ENCODE peak calls at places on chromosomes 11 and 22, in six cellular contexts. K, L, X, G, P and F are unnamed samples.

GRCh38 chr11:128021304-128022006 is 565.9 kb downstream of the ETS1 start:
- DNase-seq in K (no peak), L (peak), X (peak), G (no peak), P (peak), F (no peak)

GRCh38 chr11:119419246-119419645 is 3.7 kb downstream of the THY1 start:
- DNase-seq in K (no peak), L (no peak), X (no peak), G (no peak), P (no peak), F (no peak)

GRCh38 chr22:32413715-32414114 is 1.7 kb upstream of the RTCB start:
- DNase-seq in K (no peak), L (peak), X (peak), G (no peak), P (peak), F (peak)

GRCh38 chr11:112213753-112214152 is 12.5 kb upstream of the PTS start:
- DNase-seq in K (no peak), L (peak), X (no peak), G (no peak), P (peak), F (peak)

GRCh38 chr22:19632671-19633148 is 81.6 kb upstream of the SEPTIN5 start:
- DNase-seq in K (no peak), L (no peak), X (no peak), G (no peak), P (no peak), F (peak)

GRCh38 chr11:14638561-14638960 is 5.0 kb upstream of the PDE3B start:
- DNase-seq in K (no peak), L (peak), X (no peak), G (no peak), P (no peak), F (no peak)

GRCh38 chr22:27580311-27580897 is 221.2 kb downstream of the MN1 start:
- DNase-seq in K (no peak), L (no peak), X (peak), G (no peak), P (no peak), F (no peak)

GRCh38 chr11:17596711-17597110 is 49.7 kb downstream of the OTOG start:
- DNase-seq in K (peak), L (no peak), X (no peak), G (no peak), P (no peak), F (no peak)

GRCh38 chr11:134785059-134785458 is 373.0 kb upstream of the B3GAT1 start:
- DNase-seq in K (no peak), L (no peak), X (no peak), G (no peak), P (no peak), F (no peak)

GRCh38 chr22:35894937-35895708 is 133.5 kb downstream of the RBFOX2 start:
- DNase-seq in K (peak), L (peak), X (peak), G (peak), P (peak), F (peak)

GRCh38 chr11:68146010-68146540 is 24.9 kb upstream of the CHKA start:
- DNase-seq in K (peak), L (no peak), X (no peak), G (peak), P (no peak), F (no peak)

GRCh38 chr11:68872216-68873003 is 30.7 kb upstream of the CPT1A start:
- DNase-seq in K (no peak), L (peak), X (peak), G (no peak), P (peak), F (no peak)

GRCh38 chr11:115911656-115912055 is 407.4 kb upstream of the CADM1 start:
- DNase-seq in K (no peak), L (no peak), X (no peak), G (no peak), P (no peak), F (no peak)

GRCh38 chr11:108927791-108928545 is 263.1 kb downstream of the DDX10 start:
- DNase-seq in K (no peak), L (no peak), X (peak), G (no peak), P (no peak), F (no peak)

GRCh38 chr11:61077936-61078335 is 24.4 kb upstream of the CD5 start:
- DNase-seq in K (no peak), L (no peak), X (no peak), G (no peak), P (no peak), F (no peak)

GRCh38 chr11:110251837-110252236 is 44.6 kb downstream of the RDX start:
- DNase-seq in K (no peak), L (peak), X (peak), G (peak), P (peak), F (peak)

GRCh38 chr22:33006220-33006954 is 51.8 kb downstream of the SYN3 start:
- DNase-seq in K (no peak), L (no peak), X (no peak), G (no peak), P (no peak), F (peak)

GRCh38 chr11:46364056-46364455 is 16.8 kb downstream of the DGKZ start:
- DNase-seq in K (no peak), L (no peak), X (no peak), G (no peak), P (no peak), F (peak)
- H3K4me3 ChIP-seq in K (no peak), L (no peak), X (no peak), G (peak), P (no peak), F (no peak)

GRCh38 chr11:84740050-84740449 is 887.1 kb downstream of the DLG2 start:
- DNase-seq in K (no peak), L (no peak), X (no peak), G (no peak), P (no peak), F (no peak)
- TF ChIP-seq CTCF in K (no peak), L (no peak), X (no peak), G (no peak), P (no peak), F (no peak)

DNA sequence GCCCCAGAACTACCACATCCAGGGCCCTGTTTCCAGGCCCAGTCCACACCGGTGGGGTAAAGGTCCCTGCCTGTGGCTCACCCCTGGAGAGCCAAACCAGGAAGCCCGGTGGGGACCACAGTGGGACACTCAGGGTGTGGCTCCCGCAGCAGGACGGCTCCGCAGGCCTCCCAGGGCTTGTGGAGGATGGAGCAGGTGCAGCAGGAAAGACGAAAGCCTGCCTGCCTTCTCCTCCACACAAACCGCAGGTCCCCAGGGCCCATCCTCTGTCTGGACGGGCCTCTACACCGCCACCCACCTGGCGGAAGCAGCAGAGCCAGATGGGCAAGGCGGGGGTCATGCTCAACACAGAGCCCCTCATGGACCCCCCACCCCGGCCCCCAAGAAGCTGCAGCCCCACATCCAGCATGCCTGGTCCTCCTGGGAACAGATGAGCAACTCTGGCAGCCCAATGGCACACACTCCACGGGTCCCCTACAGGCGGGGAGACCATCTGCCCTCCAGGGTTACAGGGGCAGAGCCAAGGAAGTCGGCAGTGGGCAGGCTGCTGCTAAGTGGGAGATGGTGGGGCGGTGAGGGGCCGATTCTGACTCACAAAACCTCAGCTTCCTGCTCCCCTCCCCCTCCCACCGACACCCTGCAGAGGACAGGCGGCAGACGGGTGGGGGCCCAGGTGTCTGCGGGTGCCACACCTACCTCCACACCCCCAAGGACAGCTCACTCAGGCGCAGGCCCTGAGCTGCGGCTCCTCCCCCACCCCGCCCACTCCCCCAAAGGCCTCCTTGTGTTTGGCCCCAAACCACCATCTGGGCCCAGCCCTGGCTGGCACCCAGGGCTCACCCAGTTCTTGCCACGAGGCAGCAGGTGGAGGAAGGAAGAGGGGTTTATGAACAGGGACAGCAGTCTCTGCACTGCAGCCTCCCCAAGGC is 5.2 kb downstream of the SBF1 start:
- DNase-seq in K (no peak), L (peak), X (peak), G (peak), P (peak), F (peak)
- H3K4me3 ChIP-seq in K (no peak), L (no peak), X (no peak), G (no peak), P (no peak), F (no peak)

GRCh38 chr22:43187171-43188099 is 501 bp upstream of the TTLL12 start:
- DNase-seq in K (peak), L (peak), X (peak), G (peak), P (peak), F (peak)

GRCh38 chr22:43185860-43186261 is 1.1 kb downstream of the TTLL12 start:
- DNase-seq in K (no peak), L (peak), X (peak), G (peak), P (peak), F (peak)

GRCh38 chr22:43183496-43184263 is 3.3 kb downstream of the TTLL12 start:
- DNase-seq in K (no peak), L (peak), X (peak), G (no peak), P (peak), F (peak)

GRCh38 chr22:43188829-43189545 is 2.1 kb upstream of the TTLL12 start:
- DNase-seq in K (no peak), L (no peak), X (peak), G (no peak), P (no peak), F (no peak)

DNA sequence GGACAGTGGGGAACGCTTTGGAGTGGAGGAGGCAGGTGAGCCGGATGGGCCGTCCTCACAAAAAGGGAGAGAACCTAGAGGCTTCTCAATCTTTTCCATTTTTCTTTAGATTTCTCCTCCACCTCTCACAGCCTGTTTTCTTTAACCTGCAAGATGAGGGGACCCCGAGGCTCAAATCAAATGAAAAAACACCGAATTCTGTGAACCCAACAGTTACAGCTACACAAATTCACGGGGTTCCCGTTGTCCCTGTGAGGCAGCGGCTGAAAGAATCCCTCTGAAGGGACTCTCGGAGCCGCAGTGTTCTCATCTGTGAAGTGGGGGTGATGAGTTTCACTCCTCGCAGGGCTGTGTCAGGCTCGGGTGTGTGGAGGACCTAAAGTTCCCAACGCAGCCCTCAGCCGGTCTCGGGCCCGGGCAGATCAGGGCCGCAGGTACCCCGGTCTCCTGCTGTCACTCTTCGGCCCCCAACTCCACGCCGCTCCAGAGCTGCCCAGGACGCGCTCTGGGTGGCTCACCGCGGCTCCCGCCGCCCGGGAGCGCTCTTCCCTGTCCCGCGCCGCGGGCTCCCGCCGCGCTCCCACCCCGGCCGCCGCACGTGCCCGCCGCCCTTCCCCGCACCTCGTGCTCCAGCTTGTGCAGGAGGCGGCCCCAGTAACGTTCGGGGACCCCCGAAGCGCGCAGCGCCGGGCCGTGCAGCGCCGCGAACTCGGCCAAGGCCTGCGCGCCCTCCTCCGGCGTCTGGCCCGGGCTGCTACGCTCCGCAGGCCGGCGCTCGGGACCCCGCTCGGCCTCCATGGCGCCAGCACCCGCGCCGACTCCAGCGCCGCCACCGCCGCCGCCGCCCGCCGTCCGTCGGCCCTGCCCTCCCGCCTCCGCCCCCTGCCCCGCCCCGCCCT is at the start of gene TTLL12:
- DNase-seq in K (peak), L (peak), X (peak), G (peak), P (peak), F (peak)
- TF ChIP-seq CTCF in K (no peak), L (no peak), X (peak), G (no peak), P (no peak), F (no peak)

DNA sequence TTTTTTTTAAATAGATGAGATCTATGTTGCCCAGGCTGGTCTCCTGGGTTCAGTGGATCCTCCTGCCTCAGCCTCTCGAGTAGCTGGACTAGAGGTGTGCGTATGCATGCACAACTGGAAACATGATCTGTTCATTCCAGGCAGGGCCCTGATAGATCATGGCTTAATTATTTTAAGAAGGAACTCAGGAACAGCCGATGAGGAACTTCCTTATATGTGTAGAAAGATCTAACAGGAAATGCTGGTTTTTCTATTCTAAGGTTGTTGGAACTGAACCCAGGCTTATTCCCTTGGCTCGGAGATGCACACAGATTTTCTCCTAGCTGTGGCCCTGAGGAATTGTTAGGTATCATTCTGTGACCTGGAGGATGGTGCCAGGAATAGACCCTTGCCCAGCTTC is 32.4 kb downstream of the SPECC1L start:
- DNase-seq in K (no peak), L (no peak), X (no peak), G (no peak), P (no peak), F (peak)
- H3K4me3 ChIP-seq in K (no peak), L (no peak), X (no peak), G (no peak), P (no peak), F (no peak)

GRCh38 chr22:24736526-24737050 is 37.9 kb downstream of the PIWIL3 start:
- DNase-seq in K (no peak), L (no peak), X (no peak), G (no peak), P (no peak), F (no peak)
- TF ChIP-seq CTCF in K (no peak), L (no peak), X (no peak), G (no peak), P (no peak), F (no peak)

GRCh38 chr22:11629661-11630385 is 3898.2 kb upstream of the OR11H1 start:
- DNase-seq in K (no peak), L (no peak), X (no peak), G (no peak), P (no peak), F (no peak)
- H3K4me3 ChIP-seq in K (no peak), L (no peak), X (no peak), G (no peak), P (no peak), F (no peak)

DNA sequence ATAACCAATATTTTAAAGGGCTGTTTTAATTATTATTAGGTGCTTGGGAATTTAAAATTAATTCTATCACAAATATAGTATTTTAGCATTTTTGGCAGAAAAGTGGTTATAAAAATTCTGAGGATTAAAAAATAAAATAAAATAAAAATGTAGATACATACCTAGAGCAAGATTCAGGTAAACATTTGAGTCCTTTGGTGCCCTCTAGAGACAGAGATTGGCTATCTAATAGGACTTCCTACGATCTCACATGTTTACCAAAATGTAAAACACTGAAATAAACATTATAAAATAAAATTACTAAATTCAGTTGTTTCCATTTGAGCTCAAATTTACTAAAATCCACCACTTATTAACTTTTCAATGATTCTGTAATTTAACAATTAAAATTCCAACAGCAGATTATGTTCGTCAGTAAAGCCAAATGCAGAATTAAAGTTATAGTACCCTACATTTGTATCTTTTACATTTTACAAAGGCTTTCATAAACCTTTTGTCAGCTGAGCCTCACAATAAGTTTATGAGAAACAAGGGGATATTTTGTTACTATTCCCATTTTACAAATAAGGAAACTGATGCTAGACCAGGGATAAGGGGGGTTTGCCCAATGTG is 27.7 kb downstream of the SLC36A4 start:
- DNase-seq in K (no peak), L (peak), X (peak), G (no peak), P (peak), F (peak)
- TF ChIP-seq CTCF in K (peak), L (peak), X (peak), G (no peak), P (peak), F (peak)